ENCODE peak calls at places on chromosome 9, in seven cellular contexts. X is sigmoid colon, D is upper lobe of right lung, C is fibroblast of the aortic adventitia, Z is GM13977, O is adrenal gland, W is left ventricle myocardium inferior. I is an unnamed sample.

GRCh38 chr9:77601476-77602056 is 46.6 kb downstream of the GNA14 start:
- DNase-seq in O (no peak), Z (no peak), X (no peak), W (no peak), C (no peak), D (no peak), I (no peak)

GRCh38 chr9:137054932-137055384 is 1.1 kb upstream of the ENTPD2 start:
- DNase-seq in X (no peak), Z (no peak), C (no peak), W (no peak), O (no peak), D (no peak), I (no peak)

GRCh38 chr9:36818965-36819870 is 214.8 kb downstream of the PAX5 start:
- DNase-seq in O (no peak), D (peak), Z (no peak), C (no peak), W (no peak), X (peak), I (peak)

GRCh38 chr9:13410566-13411031 is 131.1 kb upstream of the MPDZ start:
- DNase-seq in D (no peak), C (peak), X (no peak), W (no peak), Z (no peak), O (no peak), I (no peak)

GRCh38 chr9:113587471-113588031 is 124.0 kb downstream of the RGS3 start:
- DNase-seq in D (no peak), W (peak), C (peak), O (no peak), Z (no peak), X (peak), I (peak)

GRCh38 chr9:74132986-74133385 is 364.1 kb upstream of the RORB start:
- DNase-seq in Z (no peak), O (no peak), W (no peak), D (no peak), C (no peak), X (no peak), I (no peak)

GRCh38 chr9:112544477-112544876 is 57.9 kb downstream of the KIAA1958 start:
- DNase-seq in C (no peak), Z (no peak), D (no peak), X (no peak), O (no peak), W (no peak), I (no peak)

GRCh38 chr9:6921335-6921734 is 163.6 kb downstream of the KDM4C start:
- DNase-seq in X (no peak), W (no peak), Z (no peak), C (no peak), D (no peak), O (no peak), I (no peak)

GRCh38 chr9:131936929-131937328 is 142.7 kb downstream of the MED27 start:
- DNase-seq in O (no peak), X (no peak), W (no peak), C (no peak), Z (no peak), D (no peak), I (no peak)

GRCh38 chr9:120904061-120904998 is 22.3 kb downstream of the TRAF1 start:
- DNase-seq in W (no peak), C (no peak), Z (no peak), O (no peak), X (no peak), D (no peak), I (no peak)

GRCh38 chr9:82271099-82271498 is 282.5 kb downstream of the SPATA31D1 start:
- DNase-seq in W (no peak), O (no peak), X (no peak), Z (no peak), D (no peak), C (peak), I (no peak)

GRCh38 chr9:104842698-104843097 is 78.8 kb downstream of the NIPSNAP3B start:
- DNase-seq in Z (no peak), C (no peak), O (no peak), X (no peak), W (no peak), D (no peak), I (no peak)

GRCh38 chr9:99905833-99906402 is 536 bp upstream of the STX17 start:
- DNase-seq in Z (no peak), W (no peak), D (no peak), X (no peak), O (no peak), C (peak), I (no peak)

GRCh38 chr9:99012957-99013512 is 69.3 kb downstream of the COL15A1 start:
- DNase-seq in W (no peak), D (no peak), X (no peak), O (no peak), Z (no peak), C (no peak), I (no peak)

GRCh38 chr9:95815153-95815552 is 60.3 kb upstream of the ERCC6L2 start:
- DNase-seq in D (no peak), C (no peak), X (no peak), Z (no peak), O (no peak), W (no peak), I (no peak)

DNA sequence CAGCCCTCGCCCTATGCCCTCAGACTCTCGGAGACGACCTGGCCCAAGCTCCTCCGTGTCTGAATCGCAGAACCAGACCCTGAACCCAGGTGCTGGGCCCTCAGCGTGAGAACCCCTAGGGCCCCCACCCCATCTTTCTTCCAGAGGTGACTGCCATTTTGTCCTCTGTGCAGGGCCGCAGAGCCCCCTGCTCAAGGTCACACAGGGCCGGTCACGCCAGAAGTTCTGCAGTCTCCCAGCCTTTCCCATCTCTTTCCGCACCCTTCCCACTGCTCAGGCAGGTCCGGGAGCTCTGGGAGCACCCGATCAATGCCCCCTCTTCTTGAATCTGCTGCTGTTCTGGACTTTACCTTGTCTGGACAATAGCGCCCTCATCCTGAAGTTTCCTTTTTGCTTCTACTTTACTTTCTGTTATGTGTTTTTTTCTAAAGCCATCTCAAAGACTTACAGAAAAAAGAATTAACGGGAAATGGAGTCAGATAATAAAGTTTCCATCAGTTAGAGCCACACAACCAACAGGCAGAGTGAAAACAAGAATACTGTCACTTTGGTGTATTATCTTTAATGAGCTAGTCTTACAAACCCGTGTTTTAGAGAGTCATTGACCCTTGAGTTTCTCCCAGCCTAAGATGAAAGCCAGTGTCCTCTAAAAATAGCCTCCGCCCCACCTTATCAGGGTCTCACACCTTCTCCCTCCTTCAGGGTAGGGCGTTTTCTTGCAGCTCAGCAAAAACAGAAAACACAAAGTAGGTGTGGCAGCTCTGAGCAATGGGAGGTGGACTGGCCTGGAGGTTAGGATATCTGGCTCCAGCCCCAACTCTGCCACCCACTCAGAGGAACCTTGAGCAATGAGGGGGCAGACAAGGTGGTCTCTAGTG is 1.8 kb downstream of the TMOD1 start:
- DNase-seq in D (no peak), Z (peak), X (no peak), C (no peak), W (no peak), O (no peak), I (no peak)
- TF ChIP-seq CTCF in D (no peak), Z (peak), X (no peak), C (no peak), W (no peak), O (no peak), I (peak)

GRCh38 chr9:19122490-19123042 is 4.7 kb downstream of the PLIN2 start:
- DNase-seq in C (no peak), W (no peak), D (no peak), O (no peak), Z (no peak), X (no peak), I (no peak)
- TF ChIP-seq CTCF in C (peak), W (no peak), D (no peak), O (peak), Z (no peak), X (no peak), I (peak)

GRCh38 chr9:116899337-116900006 is 212.4 kb downstream of the TRIM32 start:
- DNase-seq in W (no peak), Z (no peak), D (no peak), O (no peak), X (no peak), C (no peak), I (no peak)

GRCh38 chr9:116900543-116900942 is 213.4 kb downstream of the TRIM32 start:
- DNase-seq in W (no peak), O (no peak), D (no peak), X (no peak), Z (no peak), C (no peak), I (no peak)

GRCh38 chr9:116895956-116896355 is 208.9 kb downstream of the TRIM32 start:
- DNase-seq in W (no peak), D (no peak), C (no peak), Z (no peak), X (no peak), O (no peak), I (no peak)

GRCh38 chr9:116900007-116900367 is 212.9 kb downstream of the TRIM32 start:
- DNase-seq in O (no peak), D (no peak), W (no peak), Z (no peak), C (no peak), X (no peak), I (no peak)

GRCh38 chr9:116897181-116897580 is 210.1 kb downstream of the TRIM32 start:
- DNase-seq in O (no peak), X (no peak), C (no peak), W (no peak), Z (no peak), D (no peak), I (no peak)
- TF ChIP-seq CTCF in O (no peak), X (no peak), C (no peak), W (no peak), Z (no peak), D (no peak), I (no peak)

GRCh38 chr9:97632992-97633858 is at the start of the genes NCBP1 and TSTD2:
- DNase-seq in O (peak), C (peak), D (peak), W (peak), X (peak), Z (peak), I (peak)
- TF ChIP-seq CTCF in O (peak), C (no peak), D (peak), W (peak), X (no peak), Z (no peak), I (no peak)

GRCh38 chr9:134398756-134399155 is 72.5 kb downstream of the RXRA start:
- DNase-seq in O (no peak), C (no peak), X (no peak), W (no peak), Z (no peak), D (no peak), I (no peak)

GRCh38 chr9:134401391-134401790 is 75.1 kb downstream of the RXRA start:
- DNase-seq in Z (no peak), W (no peak), O (no peak), C (no peak), D (no peak), X (no peak), I (no peak)

GRCh38 chr9:134402182-134402581 is 75.9 kb downstream of the RXRA start:
- DNase-seq in W (no peak), O (no peak), D (no peak), C (no peak), X (no peak), Z (no peak), I (no peak)

GRCh38 chr9:134400283-134400682 is 74.0 kb downstream of the RXRA start:
- DNase-seq in O (no peak), C (no peak), W (no peak), D (no peak), Z (no peak), X (no peak), I (no peak)

GRCh38 chr9:134399435-134400056 is 73.3 kb downstream of the RXRA start:
- DNase-seq in Z (no peak), X (no peak), D (no peak), W (no peak), C (peak), O (no peak), I (no peak)
- TF ChIP-seq CTCF in Z (peak), X (peak), D (peak), W (peak), C (peak), O (peak), I (peak)